ENCODE peak calls at places on chromosome 7, in nine cellular contexts. One of them, this sample, is unnamed.
A peak's percentile ranks its signal among the peaks of the same experiment; 100 is the strongest.

GRCh38 chr7:142308326-142308725 is 50.5 kb upstream of the PRSS58 start:
- DNase-seq in HT1080: no peak
- DNase-seq in activated T-helper 9 cell treated with anti-CD3 and anti-CD28 coated beads, Interleukin-2, amount 50 U/mL, for 16 hours: no peak
- DNase-seq in H54: no peak
- DNase-seq in stimulated activated CD8-positive, alpha-beta memory T cell treated with anti-CD3 and anti-CD28 coated beads, Interleukin-2, amount 100 ng/mL, for 1 hour: no peak
- DNase-seq in HFFc6: no peak
- DNase-seq in hypothalamus: no peak
- DNase-seq in Calu3: no peak
- DNase-seq in lung microvascular endothelial cell: no peak
- DNase-seq in this sample: no peak

GRCh38 chr7:36090976-36091375 is 62.1 kb upstream of the EEPD1 start:
- DNase-seq in activated T-helper 9 cell treated with anti-CD3 and anti-CD28 coated beads, Interleukin-2, amount 50 U/mL, for 16 hours: no peak
- DNase-seq in lung microvascular endothelial cell: no peak
- DNase-seq in HFFc6: no peak
- DNase-seq in H54: no peak
- DNase-seq in stimulated activated CD8-positive, alpha-beta memory T cell treated with anti-CD3 and anti-CD28 coated beads, Interleukin-2, amount 100 ng/mL, for 1 hour: no peak
- DNase-seq in HT1080: no peak
- DNase-seq in hypothalamus: no peak
- DNase-seq in Calu3: no peak
- DNase-seq in this sample: no peak

GRCh38 chr7:64802699-64803098 is 8.5 kb downstream of the ZNF138 start:
- DNase-seq in H54: no peak
- DNase-seq in activated T-helper 9 cell treated with anti-CD3 and anti-CD28 coated beads, Interleukin-2, amount 50 U/mL, for 16 hours: no peak
- DNase-seq in HFFc6: no peak
- DNase-seq in hypothalamus: no peak
- DNase-seq in Calu3: no peak
- DNase-seq in stimulated activated CD8-positive, alpha-beta memory T cell treated with anti-CD3 and anti-CD28 coated beads, Interleukin-2, amount 100 ng/mL, for 1 hour: no peak
- DNase-seq in HT1080: no peak
- DNase-seq in lung microvascular endothelial cell: no peak
- DNase-seq in this sample: no peak

GRCh38 chr7:151143261-151144015 is 24.1 kb downstream of the GBX1 start:
- DNase-seq in Calu3: no peak
- DNase-seq in stimulated activated CD8-positive, alpha-beta memory T cell treated with anti-CD3 and anti-CD28 coated beads, Interleukin-2, amount 100 ng/mL, for 1 hour: no peak
- DNase-seq in H54: no peak
- DNase-seq in hypothalamus: no peak
- DNase-seq in lung microvascular endothelial cell: no peak
- DNase-seq in activated T-helper 9 cell treated with anti-CD3 and anti-CD28 coated beads, Interleukin-2, amount 50 U/mL, for 16 hours: no peak
- DNase-seq in HFFc6: no peak
- DNase-seq in HT1080: no peak
- DNase-seq in this sample: no peak

GRCh38 chr7:507623-508305 is 11.9 kb downstream of the PDGFA start:
- DNase-seq in stimulated activated CD8-positive, alpha-beta memory T cell treated with anti-CD3 and anti-CD28 coated beads, Interleukin-2, amount 100 ng/mL, for 1 hour: no peak
- DNase-seq in H54: no peak
- DNase-seq in Calu3: no peak
- DNase-seq in HFFc6: no peak
- DNase-seq in HT1080: no peak
- DNase-seq in activated T-helper 9 cell treated with anti-CD3 and anti-CD28 coated beads, Interleukin-2, amount 50 U/mL, for 16 hours: no peak
- DNase-seq in hypothalamus: no peak
- DNase-seq in lung microvascular endothelial cell: no peak
- DNase-seq in this sample: no peak

GRCh38 chr7:1679966-1680730 is 10.1 kb downstream of the ELFN1 start:
- DNase-seq in lung microvascular endothelial cell: no peak
- DNase-seq in activated T-helper 9 cell treated with anti-CD3 and anti-CD28 coated beads, Interleukin-2, amount 50 U/mL, for 16 hours: no peak
- DNase-seq in HFFc6: no peak
- DNase-seq in Calu3: no peak
- DNase-seq in hypothalamus: no peak
- DNase-seq in H54: no peak
- DNase-seq in HT1080: no peak
- DNase-seq in stimulated activated CD8-positive, alpha-beta memory T cell treated with anti-CD3 and anti-CD28 coated beads, Interleukin-2, amount 100 ng/mL, for 1 hour: no peak
- DNase-seq in this sample: no peak

GRCh38 chr7:140478361-140479061 is 794 bp downstream of the MKRN1 start:
- DNase-seq in Calu3: peak; percentile 39
- DNase-seq in hypothalamus: peak; percentile 24
- DNase-seq in HFFc6: peak; percentile 20
- DNase-seq in lung microvascular endothelial cell: peak; percentile 46
- DNase-seq in activated T-helper 9 cell treated with anti-CD3 and anti-CD28 coated beads, Interleukin-2, amount 50 U/mL, for 16 hours: peak; percentile 1
- DNase-seq in stimulated activated CD8-positive, alpha-beta memory T cell treated with anti-CD3 and anti-CD28 coated beads, Interleukin-2, amount 100 ng/mL, for 1 hour: no peak
- DNase-seq in HT1080: peak; percentile 34
- DNase-seq in H54: peak; percentile 56
- DNase-seq in this sample: peak; percentile 39

GRCh38 chr7:6709808-6710207 is 3.1 kb upstream of the ZNF12 start:
- DNase-seq in stimulated activated CD8-positive, alpha-beta memory T cell treated with anti-CD3 and anti-CD28 coated beads, Interleukin-2, amount 100 ng/mL, for 1 hour: no peak
- DNase-seq in H54: no peak
- DNase-seq in activated T-helper 9 cell treated with anti-CD3 and anti-CD28 coated beads, Interleukin-2, amount 50 U/mL, for 16 hours: no peak
- DNase-seq in Calu3: no peak
- DNase-seq in HT1080: peak; percentile 54
- DNase-seq in lung microvascular endothelial cell: no peak
- DNase-seq in HFFc6: no peak
- DNase-seq in hypothalamus: no peak
- DNase-seq in this sample: no peak

GRCh38 chr7:157394246-157395191 is 57.7 kb downstream of the DNAJB6 start:
- DNase-seq in stimulated activated CD8-positive, alpha-beta memory T cell treated with anti-CD3 and anti-CD28 coated beads, Interleukin-2, amount 100 ng/mL, for 1 hour: no peak
- DNase-seq in H54: no peak
- DNase-seq in hypothalamus: no peak
- DNase-seq in activated T-helper 9 cell treated with anti-CD3 and anti-CD28 coated beads, Interleukin-2, amount 50 U/mL, for 16 hours: no peak
- DNase-seq in lung microvascular endothelial cell: peak; percentile 25
- DNase-seq in Calu3: no peak
- DNase-seq in HFFc6: no peak
- DNase-seq in HT1080: peak; percentile 60
- DNase-seq in this sample: no peak

GRCh38 chr7:7705316-7705715 is 13.1 kb downstream of the RPA3 start:
- DNase-seq in stimulated activated CD8-positive, alpha-beta memory T cell treated with anti-CD3 and anti-CD28 coated beads, Interleukin-2, amount 100 ng/mL, for 1 hour: no peak
- DNase-seq in Calu3: no peak
- DNase-seq in HT1080: no peak
- DNase-seq in hypothalamus: no peak
- DNase-seq in H54: no peak
- DNase-seq in HFFc6: no peak
- DNase-seq in activated T-helper 9 cell treated with anti-CD3 and anti-CD28 coated beads, Interleukin-2, amount 50 U/mL, for 16 hours: no peak
- DNase-seq in lung microvascular endothelial cell: no peak
- DNase-seq in this sample: no peak

GRCh38 chr7:4849390-4849789 is 12.4 kb downstream of the PAPOLB start:
- DNase-seq in HFFc6: peak; percentile 45
- DNase-seq in stimulated activated CD8-positive, alpha-beta memory T cell treated with anti-CD3 and anti-CD28 coated beads, Interleukin-2, amount 100 ng/mL, for 1 hour: no peak
- DNase-seq in H54: no peak
- DNase-seq in activated T-helper 9 cell treated with anti-CD3 and anti-CD28 coated beads, Interleukin-2, amount 50 U/mL, for 16 hours: no peak
- DNase-seq in hypothalamus: no peak
- DNase-seq in lung microvascular endothelial cell: peak; percentile 57
- DNase-seq in Calu3: peak; percentile 55
- DNase-seq in HT1080: no peak
- DNase-seq in this sample: peak; percentile 48

GRCh38 chr7:137074386-137075030 is 206.1 kb downstream of the CHRM2 start:
- DNase-seq in Calu3: no peak
- DNase-seq in activated T-helper 9 cell treated with anti-CD3 and anti-CD28 coated beads, Interleukin-2, amount 50 U/mL, for 16 hours: no peak
- DNase-seq in lung microvascular endothelial cell: no peak
- DNase-seq in hypothalamus: no peak
- DNase-seq in stimulated activated CD8-positive, alpha-beta memory T cell treated with anti-CD3 and anti-CD28 coated beads, Interleukin-2, amount 100 ng/mL, for 1 hour: no peak
- DNase-seq in HFFc6: peak; percentile 35
- DNase-seq in H54: no peak
- DNase-seq in HT1080: no peak
- DNase-seq in this sample: no peak

GRCh38 chr7:129494041-129494440 is 8.3 kb upstream of the SMKR1 start:
- DNase-seq in HT1080: peak; percentile 67
- DNase-seq in stimulated activated CD8-positive, alpha-beta memory T cell treated with anti-CD3 and anti-CD28 coated beads, Interleukin-2, amount 100 ng/mL, for 1 hour: no peak
- DNase-seq in lung microvascular endothelial cell: peak; percentile 84
- DNase-seq in hypothalamus: no peak
- DNase-seq in HFFc6: peak; percentile 94
- DNase-seq in H54: no peak
- DNase-seq in Calu3: no peak
- DNase-seq in activated T-helper 9 cell treated with anti-CD3 and anti-CD28 coated beads, Interleukin-2, amount 50 U/mL, for 16 hours: no peak
- DNase-seq in this sample: no peak

GRCh38 chr7:157021893-157022680 is 11.6 kb upstream of the MNX1 start:
- DNase-seq in Calu3: no peak
- DNase-seq in H54: no peak
- DNase-seq in lung microvascular endothelial cell: no peak
- DNase-seq in HT1080: no peak
- DNase-seq in stimulated activated CD8-positive, alpha-beta memory T cell treated with anti-CD3 and anti-CD28 coated beads, Interleukin-2, amount 100 ng/mL, for 1 hour: no peak
- DNase-seq in HFFc6: no peak
- DNase-seq in activated T-helper 9 cell treated with anti-CD3 and anti-CD28 coated beads, Interleukin-2, amount 50 U/mL, for 16 hours: no peak
- DNase-seq in hypothalamus: no peak
- DNase-seq in this sample: no peak

GRCh38 chr7:155709453-155709852 is 65.0 kb downstream of the RBM33 start:
- DNase-seq in stimulated activated CD8-positive, alpha-beta memory T cell treated with anti-CD3 and anti-CD28 coated beads, Interleukin-2, amount 100 ng/mL, for 1 hour: no peak
- DNase-seq in lung microvascular endothelial cell: no peak
- DNase-seq in HFFc6: no peak
- DNase-seq in HT1080: no peak
- DNase-seq in hypothalamus: no peak
- DNase-seq in activated T-helper 9 cell treated with anti-CD3 and anti-CD28 coated beads, Interleukin-2, amount 50 U/mL, for 16 hours: no peak
- DNase-seq in Calu3: no peak
- DNase-seq in H54: no peak
- DNase-seq in this sample: no peak

GRCh38 chr7:135980665-135981180 is 3.6 kb upstream of the MTPN start:
- DNase-seq in HFFc6: peak; percentile 47
- DNase-seq in H54: no peak
- DNase-seq in HT1080: peak; percentile 93
- DNase-seq in stimulated activated CD8-positive, alpha-beta memory T cell treated with anti-CD3 and anti-CD28 coated beads, Interleukin-2, amount 100 ng/mL, for 1 hour: peak; percentile 20
- DNase-seq in lung microvascular endothelial cell: peak; percentile 89
- DNase-seq in activated T-helper 9 cell treated with anti-CD3 and anti-CD28 coated beads, Interleukin-2, amount 50 U/mL, for 16 hours: peak; percentile 39
- DNase-seq in Calu3: no peak
- DNase-seq in hypothalamus: no peak
- DNase-seq in this sample: no peak

GRCh38 chr7:108637049-108637621 is 67.5 kb downstream of the DNAJB9 start:
- DNase-seq in lung microvascular endothelial cell: no peak
- DNase-seq in HT1080: no peak
- DNase-seq in stimulated activated CD8-positive, alpha-beta memory T cell treated with anti-CD3 and anti-CD28 coated beads, Interleukin-2, amount 100 ng/mL, for 1 hour: no peak
- DNase-seq in Calu3: no peak
- DNase-seq in HFFc6: no peak
- DNase-seq in activated T-helper 9 cell treated with anti-CD3 and anti-CD28 coated beads, Interleukin-2, amount 50 U/mL, for 16 hours: no peak
- DNase-seq in H54: no peak
- DNase-seq in hypothalamus: no peak
- DNase-seq in this sample: no peak